ENCODE peak calls at places on chromosome 21, in six cellular contexts. V is kidney epithelial cell, Y is AG10803, I is fibroblast of lung, R is cardiac fibroblast, N is psoas muscle. E is an unnamed sample.

GRCh38 chr21:37079211-37079824 is 6.3 kb downstream of the TTC3 start:
- DNase-seq in R (no peak), Y (no peak), N (no peak), V (no peak), I (no peak), E (no peak)

GRCh38 chr21:25507522-25507921 is 99.8 kb downstream of the MRPL39 start:
- DNase-seq in N (no peak), V (no peak), I (no peak), Y (no peak), R (peak), E (no peak)

GRCh38 chr21:28742527-28742926 is 250.2 kb downstream of the LTN1 start:
- DNase-seq in Y (peak), N (no peak), I (peak), R (peak), V (no peak), E (no peak)

GRCh38 chr21:23578027-23578426 is 2029.3 kb downstream of the MRPL39 start:
- DNase-seq in V (no peak), Y (no peak), R (no peak), N (no peak), I (no peak), E (no peak)

GRCh38 chr21:42060166-42060565 is 11.0 kb upstream of the UMODL1 start:
- DNase-seq in R (no peak), N (no peak), Y (no peak), V (no peak), I (no peak), E (no peak)

GRCh38 chr21:37871121-37871862 is 45.0 kb downstream of the KCNJ6 start:
- DNase-seq in V (peak), N (no peak), R (peak), Y (peak), I (peak), E (peak)

GRCh38 chr21:17903029-17903806 is 84.1 kb upstream of the C21orf91 start:
- DNase-seq in Y (peak), R (peak), I (peak), N (no peak), V (no peak), E (peak)

GRCh38 chr21:37204580-37204979 is 62.6 kb downstream of the VPS26C start:
- DNase-seq in V (no peak), N (no peak), R (no peak), I (no peak), Y (no peak), E (no peak)

GRCh38 chr21:41180752-41181151 is 12.8 kb downstream of the BACE2 start:
- DNase-seq in N (no peak), R (no peak), I (no peak), V (no peak), Y (no peak), E (no peak)

GRCh38 chr21:46100426-46100825 is 2.5 kb downstream of the COL6A2 start:
- DNase-seq in R (peak), V (no peak), I (peak), N (no peak), Y (peak), E (peak)

GRCh38 chr21:40752125-40752524 is 94.8 kb downstream of the DSCAM start:
- DNase-seq in Y (no peak), I (no peak), V (no peak), R (no peak), N (no peak), E (no peak)

GRCh38 chr21:36260030-36260787 is 59.8 kb upstream of the MORC3 start:
- DNase-seq in N (no peak), I (peak), V (no peak), R (peak), Y (peak), E (peak)

GRCh38 chr21:34614693-34615486 is at the start of gene RCAN1:
- DNase-seq in R (peak), V (peak), N (peak), I (peak), Y (peak), E (peak)

GRCh38 chr21:37601027-37601426 is 234.5 kb downstream of the DYRK1A start:
- DNase-seq in V (no peak), I (no peak), Y (no peak), N (no peak), R (no peak), E (no peak)

GRCh38 chr21:43789276-43790052 is at the start of gene RRP1:
- DNase-seq in N (peak), Y (peak), I (peak), R (peak), V (no peak), E (peak)

GRCh38 chr21:41668051-41668541 is 98.8 kb downstream of the RIPK4 start:
- DNase-seq in V (no peak), N (no peak), R (no peak), Y (no peak), I (no peak), E (no peak)

GRCh38 chr21:25963186-25963585 is 207.4 kb downstream of the APP start:
- DNase-seq in I (peak), V (peak), N (no peak), Y (no peak), R (peak), E (no peak)

GRCh38 chr21:46414965-46415275 is 43.8 kb upstream of the DIP2A start:
- DNase-seq in Y (no peak), N (peak), I (no peak), V (no peak), R (no peak), E (no peak)

GRCh38 chr21:28025111-28025510 is 967.6 kb downstream of the LTN1 start:
- DNase-seq in N (no peak), V (no peak), Y (peak), R (no peak), I (no peak), E (no peak)

GRCh38 chr21:42835611-42836401 is 43.5 kb downstream of the WDR4 start:
- DNase-seq in N (no peak), I (no peak), Y (no peak), V (no peak), R (no peak), E (no peak)

GRCh38 chr21:21246007-21246406 is 247.8 kb downstream of the NCAM2 start:
- DNase-seq in R (no peak), N (no peak), I (no peak), Y (no peak), V (no peak), E (no peak)

GRCh38 chr21:36807421-36808004 is 108.6 kb downstream of the SIM2 start:
- DNase-seq in R (no peak), Y (no peak), I (no peak), V (peak), N (no peak), E (no peak)

GRCh38 chr21:41837756-41838297 is 41.3 kb downstream of the PRDM15 start:
- DNase-seq in I (no peak), R (no peak), N (no peak), V (no peak), Y (no peak), E (no peak)

GRCh38 chr21:27688773-27689172 is 721.9 kb upstream of the ADAMTS5 start:
- DNase-seq in I (no peak), N (no peak), V (no peak), Y (no peak), R (no peak), E (no peak)

GRCh38 chr21:46294647-46295176 is 8.6 kb downstream of the YBEY start:
- DNase-seq in N (no peak), Y (peak), R (peak), V (peak), I (peak), E (no peak)

GRCh38 chr21:45011911-45012660 is 62.3 kb upstream of the ADARB1 start:
- DNase-seq in I (peak), Y (peak), R (peak), N (peak), V (peak), E (peak)
- TF ChIP-seq CTCF in I (no peak), Y (no peak), R (no peak), N (peak), V (peak), E (peak)

DNA sequence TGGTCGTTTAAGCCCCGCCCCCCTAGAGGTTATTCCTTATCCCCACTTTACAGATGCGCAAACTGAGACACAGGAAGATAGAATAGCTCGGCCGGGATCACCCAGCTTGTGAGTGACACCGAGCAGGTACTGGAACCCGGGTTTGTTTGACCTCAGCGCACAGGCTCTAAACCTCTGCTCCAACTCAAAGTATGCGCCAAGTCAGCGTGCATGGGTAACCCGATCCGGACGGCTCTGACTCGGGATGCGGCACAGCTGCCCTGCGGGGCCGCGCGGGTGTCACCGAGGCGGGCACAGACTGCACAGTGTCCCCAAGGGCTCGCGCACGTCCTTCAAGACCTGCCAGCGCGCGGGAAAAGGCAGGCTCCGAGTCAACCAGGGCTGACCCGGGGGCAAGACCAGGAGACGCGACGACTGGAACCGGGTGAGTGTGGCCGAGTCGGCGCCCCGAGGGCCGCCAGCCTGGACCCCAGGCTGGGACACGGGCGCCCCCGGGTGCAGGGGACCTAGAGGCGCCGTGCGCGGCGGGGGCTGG is 102.0 kb upstream of the SOD1 start:
- DNase-seq in N (no peak), V (no peak), R (no peak), Y (no peak), I (no peak), E (no peak)
- H3K4me3 ChIP-seq in N (peak), V (peak), R (no peak), Y (no peak), I (no peak), E (no peak)

DNA sequence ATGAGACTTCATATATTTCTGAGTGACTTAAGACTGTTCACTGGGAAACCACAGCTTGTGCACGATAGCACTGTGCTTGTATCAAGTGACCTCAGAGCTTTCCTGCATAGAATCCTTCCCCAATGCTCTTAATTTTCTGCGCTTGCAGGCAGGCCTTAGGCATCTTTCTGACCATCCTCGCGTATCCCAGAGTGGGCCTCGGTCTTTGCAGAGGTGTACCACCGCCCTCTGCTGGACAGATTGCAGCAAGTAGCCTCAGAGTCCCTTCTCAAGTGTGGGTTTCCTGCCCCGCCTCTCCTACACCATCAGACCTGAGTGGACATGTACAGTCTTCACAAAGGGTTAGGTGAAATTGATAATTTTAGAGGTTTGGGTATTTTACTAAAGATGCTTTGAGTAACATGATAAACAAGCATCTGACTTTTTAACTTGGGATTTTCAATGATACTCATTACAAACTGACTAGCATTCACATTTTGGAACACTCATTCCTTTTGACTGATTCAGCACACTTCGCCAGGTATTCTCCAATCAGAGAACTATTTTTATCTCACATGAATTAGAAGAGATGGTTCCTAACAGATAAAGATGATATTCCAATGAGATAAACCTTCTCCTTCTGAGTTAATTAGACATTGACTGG is 246.5 kb upstream of the USP25 start:
- DNase-seq in I (peak), N (peak), V (peak), R (peak), Y (peak), E (peak)
- TF ChIP-seq CTCF in I (peak), N (peak), V (peak), R (peak), Y (peak), E (peak)

GRCh38 chr21:39454949-39455668 is 3.3 kb downstream of the SH3BGR start:
- DNase-seq in R (no peak), Y (no peak), N (no peak), I (no peak), V (no peak), E (no peak)

GRCh38 chr21:39452207-39452964 is 616 bp downstream of the SH3BGR start:
- DNase-seq in Y (peak), I (peak), V (no peak), N (no peak), R (peak), E (no peak)

GRCh38 chr21:39452965-39453332 is 1.2 kb downstream of the SH3BGR start:
- DNase-seq in I (no peak), V (no peak), Y (no peak), R (no peak), N (peak), E (no peak)

GRCh38 chr21:39453571-39454179 is 1.9 kb downstream of the SH3BGR start:
- DNase-seq in V (no peak), N (no peak), Y (no peak), R (no peak), I (no peak), E (no peak)

DNA sequence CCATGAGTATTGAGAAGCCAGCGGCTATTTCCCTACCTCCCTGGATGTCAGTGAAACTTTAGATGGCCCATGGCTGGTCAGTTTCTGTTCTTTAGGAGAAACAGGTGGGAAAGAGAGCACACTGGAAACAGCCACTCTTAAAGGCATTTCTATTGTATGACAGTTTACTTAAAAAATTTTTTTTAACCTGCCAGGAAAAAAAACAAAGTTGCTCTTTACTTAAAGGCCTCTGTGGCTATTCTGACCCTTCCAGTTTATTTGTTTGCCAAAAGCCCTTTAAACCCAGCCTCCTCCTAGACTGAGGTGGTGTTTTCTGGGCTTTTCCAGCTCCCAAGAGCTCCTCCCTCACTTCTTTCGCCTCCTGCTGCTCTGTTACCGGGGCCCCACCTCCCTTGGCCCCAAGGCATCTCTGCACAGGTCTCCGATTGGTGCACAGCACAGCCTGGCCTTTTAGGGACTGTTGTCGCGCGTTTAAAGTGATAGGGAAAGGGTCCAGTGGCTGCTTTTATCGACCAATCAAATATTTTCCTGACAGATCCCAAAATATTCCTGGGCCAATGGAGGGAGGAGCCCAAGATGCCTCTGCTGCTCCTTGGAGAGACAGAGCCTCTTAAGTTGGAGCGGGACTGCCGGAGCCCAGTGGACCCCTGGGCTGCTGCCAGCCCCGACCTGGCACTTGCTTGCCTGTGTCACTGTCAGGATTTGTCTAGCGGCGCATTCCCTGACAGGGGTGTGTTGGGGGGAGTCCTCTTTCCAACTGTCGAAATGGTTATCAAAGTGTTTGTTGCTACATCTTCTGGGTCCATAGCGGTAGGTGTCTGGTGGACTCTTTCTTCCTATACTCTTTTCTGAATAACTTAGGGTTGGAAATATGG is at the start of gene SH3BGR:
- DNase-seq in N (peak), I (no peak), V (no peak), R (peak), Y (peak), E (no peak)
- H3K4me3 ChIP-seq in N (peak), I (no peak), V (no peak), R (peak), Y (peak), E (no peak)

DNA sequence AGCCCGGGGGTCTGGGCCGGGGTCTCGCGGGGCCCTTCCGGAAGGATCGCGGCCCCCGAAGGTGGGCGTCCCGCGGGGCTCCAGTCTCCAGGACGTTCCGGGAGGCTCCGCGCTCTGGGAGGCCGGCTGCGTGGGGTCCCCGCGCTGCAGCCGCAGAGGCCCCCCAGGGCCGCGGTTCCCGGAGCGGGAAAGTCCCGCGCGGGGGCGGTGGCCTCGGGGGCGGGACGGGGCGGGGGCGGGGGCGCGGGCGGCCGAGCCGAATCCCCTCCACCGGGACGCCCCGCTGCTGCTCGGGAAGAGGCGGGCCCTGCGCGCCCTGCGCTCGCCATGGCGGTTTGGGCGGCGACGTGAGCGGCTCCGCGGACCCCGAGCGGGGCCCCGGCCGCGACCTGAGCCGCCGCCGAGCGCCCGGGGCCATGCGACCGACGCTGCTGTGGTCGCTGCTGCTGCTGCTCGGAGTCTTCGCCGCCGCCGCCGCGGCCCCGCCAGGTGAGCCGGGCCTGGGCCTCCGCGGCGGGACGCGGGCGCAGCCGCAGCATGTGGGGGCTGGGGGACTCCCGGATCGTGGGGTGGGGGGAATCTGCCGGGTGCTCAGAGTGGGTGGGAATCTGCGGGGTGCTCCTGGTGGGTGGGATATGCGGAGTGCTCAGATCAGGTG is at the start of gene IFNGR2:
- DNase-seq in N (peak), R (no peak), V (no peak), I (no peak), Y (peak), E (no peak)
- TF ChIP-seq CTCF in N (no peak), R (no peak), V (no peak), I (no peak), Y (no peak), E (no peak)

DNA sequence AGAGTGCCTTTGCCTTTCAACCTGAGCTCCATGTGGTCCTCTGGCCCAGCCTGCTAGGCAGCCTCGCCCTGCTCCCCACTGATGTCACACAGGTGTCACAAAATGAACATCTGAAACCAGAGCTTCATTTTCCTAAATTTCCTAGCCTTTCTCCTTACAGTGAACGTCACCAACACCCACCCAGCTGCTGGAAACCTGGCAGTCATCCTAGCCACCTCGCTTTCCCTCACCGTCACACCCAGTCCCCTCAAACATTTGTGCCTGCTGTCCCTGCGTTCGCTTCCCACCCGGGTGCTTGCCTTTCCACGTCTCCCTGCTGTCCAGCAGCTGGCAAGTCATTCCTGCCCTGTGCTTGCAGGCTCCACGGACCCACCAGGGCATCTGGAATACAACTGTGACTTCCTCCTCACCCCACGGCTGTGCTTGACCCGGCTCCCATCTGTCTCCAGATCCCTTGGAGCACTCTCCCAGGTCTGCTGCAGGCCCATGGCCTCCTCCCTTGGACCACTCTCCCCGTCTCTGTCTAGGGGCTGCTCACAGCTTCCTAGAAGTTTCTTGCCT is 23.5 kb downstream of the ADARB1 start:
- DNase-seq in V (no peak), N (no peak), R (no peak), Y (no peak), I (no peak), E (no peak)
- H3K4me3 ChIP-seq in V (no peak), N (no peak), R (no peak), Y (no peak), I (no peak), E (no peak)

E was measured in AG09309.